ENCODE peak calls at places on chromosomes 3 and 15, in nine cellular contexts. One of them, this sample, is unnamed.

GRCh38 chr3:52712291-52713212 is 6.6 kb downstream of the SPCS1 start:
- DNase-seq in fibroblast of lung: no peak
- DNase-seq in stimulated activated naive CD8-positive, alpha-beta T cell treated with anti-CD3 and anti-CD28 coated beads, Interleukin-15, amount 100 ng/mL, for 72 hours: no peak
- DNase-seq in activated gamma-delta T cell treated with anti-CD3 and anti-CD28 coated beads, Interleukin-2, amount 50 U/mL, for 16 hours: no peak
- DNase-seq in BJ: no peak
- DNase-seq in stimulated activated CD8-positive, alpha-beta memory T cell treated with anti-CD3 and anti-CD28 coated beads, Interleukin-2, amount 100 ng/mL, for 48 hours: no peak
- DNase-seq in NCI-H2081 treated with DMSO at 0.1 percent for 48 hours: no peak
- DNase-seq in NCI-H774: no peak
- DNase-seq in HS-5: no peak
- DNase-seq in this sample: no peak

GRCh38 chr3:184565421-184566211 is 4.0 kb downstream of the EPHB3 start:
- DNase-seq in BJ: peak; percentile 63
- DNase-seq in stimulated activated naive CD8-positive, alpha-beta T cell treated with anti-CD3 and anti-CD28 coated beads, Interleukin-15, amount 100 ng/mL, for 72 hours: no peak
- DNase-seq in activated gamma-delta T cell treated with anti-CD3 and anti-CD28 coated beads, Interleukin-2, amount 50 U/mL, for 16 hours: no peak
- DNase-seq in NCI-H2081 treated with DMSO at 0.1 percent for 48 hours: no peak
- DNase-seq in fibroblast of lung: peak; percentile 94
- DNase-seq in HS-5: peak; percentile 70
- DNase-seq in NCI-H774: peak; percentile 85
- DNase-seq in stimulated activated CD8-positive, alpha-beta memory T cell treated with anti-CD3 and anti-CD28 coated beads, Interleukin-2, amount 100 ng/mL, for 48 hours: no peak
- DNase-seq in this sample: peak; percentile 30

GRCh38 chr15:60830479-60830878 is 351.5 kb upstream of the ICE2 start:
- DNase-seq in stimulated activated naive CD8-positive, alpha-beta T cell treated with anti-CD3 and anti-CD28 coated beads, Interleukin-15, amount 100 ng/mL, for 72 hours: no peak
- DNase-seq in HS-5: peak; percentile 37
- DNase-seq in NCI-H774: no peak
- DNase-seq in activated gamma-delta T cell treated with anti-CD3 and anti-CD28 coated beads, Interleukin-2, amount 50 U/mL, for 16 hours: no peak
- DNase-seq in BJ: peak; percentile 77
- DNase-seq in stimulated activated CD8-positive, alpha-beta memory T cell treated with anti-CD3 and anti-CD28 coated beads, Interleukin-2, amount 100 ng/mL, for 48 hours: no peak
- DNase-seq in NCI-H2081 treated with DMSO at 0.1 percent for 48 hours: no peak
- DNase-seq in fibroblast of lung: peak; percentile 14
- DNase-seq in this sample: no peak

GRCh38 chr3:26074080-26074479 is 284.2 kb downstream of the OXSM start:
- DNase-seq in BJ: no peak
- DNase-seq in stimulated activated naive CD8-positive, alpha-beta T cell treated with anti-CD3 and anti-CD28 coated beads, Interleukin-15, amount 100 ng/mL, for 72 hours: no peak
- DNase-seq in NCI-H774: no peak
- DNase-seq in HS-5: no peak
- DNase-seq in fibroblast of lung: no peak
- DNase-seq in NCI-H2081 treated with DMSO at 0.1 percent for 48 hours: no peak
- DNase-seq in stimulated activated CD8-positive, alpha-beta memory T cell treated with anti-CD3 and anti-CD28 coated beads, Interleukin-2, amount 100 ng/mL, for 48 hours: no peak
- DNase-seq in activated gamma-delta T cell treated with anti-CD3 and anti-CD28 coated beads, Interleukin-2, amount 50 U/mL, for 16 hours: no peak
- DNase-seq in this sample: no peak

GRCh38 chr15:28051920-28052633 is 47.0 kb downstream of the OCA2 start:
- DNase-seq in BJ: no peak
- DNase-seq in NCI-H774: no peak
- DNase-seq in fibroblast of lung: no peak
- DNase-seq in HS-5: no peak
- DNase-seq in stimulated activated CD8-positive, alpha-beta memory T cell treated with anti-CD3 and anti-CD28 coated beads, Interleukin-2, amount 100 ng/mL, for 48 hours: no peak
- DNase-seq in activated gamma-delta T cell treated with anti-CD3 and anti-CD28 coated beads, Interleukin-2, amount 50 U/mL, for 16 hours: no peak
- DNase-seq in NCI-H2081 treated with DMSO at 0.1 percent for 48 hours: no peak
- DNase-seq in stimulated activated naive CD8-positive, alpha-beta T cell treated with anti-CD3 and anti-CD28 coated beads, Interleukin-15, amount 100 ng/mL, for 72 hours: no peak
- DNase-seq in this sample: no peak

GRCh38 chr3:160755776-160756304 is at the start of gene PPM1L:
- DNase-seq in activated gamma-delta T cell treated with anti-CD3 and anti-CD28 coated beads, Interleukin-2, amount 50 U/mL, for 16 hours: peak; percentile 35
- DNase-seq in stimulated activated naive CD8-positive, alpha-beta T cell treated with anti-CD3 and anti-CD28 coated beads, Interleukin-15, amount 100 ng/mL, for 72 hours: peak; percentile 73
- DNase-seq in fibroblast of lung: peak; percentile 56
- DNase-seq in NCI-H774: peak; percentile 67
- DNase-seq in stimulated activated CD8-positive, alpha-beta memory T cell treated with anti-CD3 and anti-CD28 coated beads, Interleukin-2, amount 100 ng/mL, for 48 hours: peak; percentile 39
- DNase-seq in BJ: no peak
- DNase-seq in HS-5: peak; percentile 24
- DNase-seq in NCI-H2081 treated with DMSO at 0.1 percent for 48 hours: peak; percentile 39
- DNase-seq in this sample: no peak

GRCh38 chr3:127461286-127461685 is 129.2 kb downstream of the TPRA1 start:
- DNase-seq in NCI-H2081 treated with DMSO at 0.1 percent for 48 hours: no peak
- DNase-seq in stimulated activated naive CD8-positive, alpha-beta T cell treated with anti-CD3 and anti-CD28 coated beads, Interleukin-15, amount 100 ng/mL, for 72 hours: no peak
- DNase-seq in stimulated activated CD8-positive, alpha-beta memory T cell treated with anti-CD3 and anti-CD28 coated beads, Interleukin-2, amount 100 ng/mL, for 48 hours: no peak
- DNase-seq in HS-5: no peak
- DNase-seq in NCI-H774: no peak
- DNase-seq in fibroblast of lung: no peak
- DNase-seq in BJ: no peak
- DNase-seq in activated gamma-delta T cell treated with anti-CD3 and anti-CD28 coated beads, Interleukin-2, amount 50 U/mL, for 16 hours: no peak
- DNase-seq in this sample: no peak

GRCh38 chr15:55250392-55250791 is 39.2 kb downstream of the RAB27A start:
- DNase-seq in activated gamma-delta T cell treated with anti-CD3 and anti-CD28 coated beads, Interleukin-2, amount 50 U/mL, for 16 hours: no peak
- DNase-seq in NCI-H774: no peak
- DNase-seq in NCI-H2081 treated with DMSO at 0.1 percent for 48 hours: no peak
- DNase-seq in fibroblast of lung: no peak
- DNase-seq in stimulated activated CD8-positive, alpha-beta memory T cell treated with anti-CD3 and anti-CD28 coated beads, Interleukin-2, amount 100 ng/mL, for 48 hours: no peak
- DNase-seq in stimulated activated naive CD8-positive, alpha-beta T cell treated with anti-CD3 and anti-CD28 coated beads, Interleukin-15, amount 100 ng/mL, for 72 hours: no peak
- DNase-seq in HS-5: peak; percentile 65
- DNase-seq in BJ: peak; percentile 79
- DNase-seq in this sample: no peak

GRCh38 chr15:28921336-28921735 is 35.6 kb downstream of the APBA2 start:
- DNase-seq in fibroblast of lung: no peak
- DNase-seq in stimulated activated CD8-positive, alpha-beta memory T cell treated with anti-CD3 and anti-CD28 coated beads, Interleukin-2, amount 100 ng/mL, for 48 hours: no peak
- DNase-seq in NCI-H774: no peak
- DNase-seq in BJ: no peak
- DNase-seq in NCI-H2081 treated with DMSO at 0.1 percent for 48 hours: no peak
- DNase-seq in stimulated activated naive CD8-positive, alpha-beta T cell treated with anti-CD3 and anti-CD28 coated beads, Interleukin-15, amount 100 ng/mL, for 72 hours: no peak
- DNase-seq in HS-5: no peak
- DNase-seq in activated gamma-delta T cell treated with anti-CD3 and anti-CD28 coated beads, Interleukin-2, amount 50 U/mL, for 16 hours: no peak
- DNase-seq in this sample: no peak

GRCh38 chr3:194300392-194300758 is 50.8 kb downstream of the CPN2 start:
- DNase-seq in NCI-H774: no peak
- DNase-seq in NCI-H2081 treated with DMSO at 0.1 percent for 48 hours: no peak
- DNase-seq in stimulated activated CD8-positive, alpha-beta memory T cell treated with anti-CD3 and anti-CD28 coated beads, Interleukin-2, amount 100 ng/mL, for 48 hours: no peak
- DNase-seq in activated gamma-delta T cell treated with anti-CD3 and anti-CD28 coated beads, Interleukin-2, amount 50 U/mL, for 16 hours: no peak
- DNase-seq in BJ: no peak
- DNase-seq in stimulated activated naive CD8-positive, alpha-beta T cell treated with anti-CD3 and anti-CD28 coated beads, Interleukin-15, amount 100 ng/mL, for 72 hours: no peak
- DNase-seq in fibroblast of lung: peak; percentile 81
- DNase-seq in HS-5: no peak
- DNase-seq in this sample: no peak

GRCh38 chr15:79930509-79930908 is 33.7 kb upstream of the MTHFS start:
- DNase-seq in NCI-H774: no peak
- DNase-seq in NCI-H2081 treated with DMSO at 0.1 percent for 48 hours: no peak
- DNase-seq in stimulated activated naive CD8-positive, alpha-beta T cell treated with anti-CD3 and anti-CD28 coated beads, Interleukin-15, amount 100 ng/mL, for 72 hours: no peak
- DNase-seq in HS-5: no peak
- DNase-seq in BJ: no peak
- DNase-seq in activated gamma-delta T cell treated with anti-CD3 and anti-CD28 coated beads, Interleukin-2, amount 50 U/mL, for 16 hours: no peak
- DNase-seq in fibroblast of lung: no peak
- DNase-seq in stimulated activated CD8-positive, alpha-beta memory T cell treated with anti-CD3 and anti-CD28 coated beads, Interleukin-2, amount 100 ng/mL, for 48 hours: no peak
- DNase-seq in this sample: no peak

GRCh38 chr3:60610441-60611112 is 640.7 kb downstream of the FHIT start:
- DNase-seq in stimulated activated naive CD8-positive, alpha-beta T cell treated with anti-CD3 and anti-CD28 coated beads, Interleukin-15, amount 100 ng/mL, for 72 hours: no peak
- DNase-seq in HS-5: peak; percentile 8
- DNase-seq in BJ: no peak
- DNase-seq in fibroblast of lung: peak; percentile 94
- DNase-seq in activated gamma-delta T cell treated with anti-CD3 and anti-CD28 coated beads, Interleukin-2, amount 50 U/mL, for 16 hours: no peak
- DNase-seq in stimulated activated CD8-positive, alpha-beta memory T cell treated with anti-CD3 and anti-CD28 coated beads, Interleukin-2, amount 100 ng/mL, for 48 hours: no peak
- DNase-seq in NCI-H2081 treated with DMSO at 0.1 percent for 48 hours: no peak
- DNase-seq in NCI-H774: no peak
- DNase-seq in this sample: no peak

GRCh38 chr3:76362643-76363042 is 577.3 kb upstream of the ZNF717 start:
- DNase-seq in activated gamma-delta T cell treated with anti-CD3 and anti-CD28 coated beads, Interleukin-2, amount 50 U/mL, for 16 hours: no peak
- DNase-seq in NCI-H774: no peak
- DNase-seq in stimulated activated CD8-positive, alpha-beta memory T cell treated with anti-CD3 and anti-CD28 coated beads, Interleukin-2, amount 100 ng/mL, for 48 hours: no peak
- DNase-seq in HS-5: no peak
- DNase-seq in BJ: no peak
- DNase-seq in NCI-H2081 treated with DMSO at 0.1 percent for 48 hours: no peak
- DNase-seq in stimulated activated naive CD8-positive, alpha-beta T cell treated with anti-CD3 and anti-CD28 coated beads, Interleukin-15, amount 100 ng/mL, for 72 hours: no peak
- DNase-seq in fibroblast of lung: no peak
- DNase-seq in this sample: no peak

GRCh38 chr3:155370198-155370597 is 76.7 kb upstream of the STRIT1 start:
- DNase-seq in fibroblast of lung: no peak
- DNase-seq in stimulated activated naive CD8-positive, alpha-beta T cell treated with anti-CD3 and anti-CD28 coated beads, Interleukin-15, amount 100 ng/mL, for 72 hours: no peak
- DNase-seq in activated gamma-delta T cell treated with anti-CD3 and anti-CD28 coated beads, Interleukin-2, amount 50 U/mL, for 16 hours: no peak
- DNase-seq in HS-5: no peak
- DNase-seq in NCI-H2081 treated with DMSO at 0.1 percent for 48 hours: no peak
- DNase-seq in BJ: no peak
- DNase-seq in NCI-H774: no peak
- DNase-seq in stimulated activated CD8-positive, alpha-beta memory T cell treated with anti-CD3 and anti-CD28 coated beads, Interleukin-2, amount 100 ng/mL, for 48 hours: no peak
- DNase-seq in this sample: no peak